ENCODE peak calls at places on chromosomes 12 and 14, in nine cellular contexts. O, B, N, Y, U, D, W, T and Q are unnamed samples.

GRCh38 chr14:100450736-100451135 is 127.6 kb downstream of the SLC25A47 start:
- DNase-seq in U (no peak), B (no peak), O (no peak), W (no peak), T (no peak), N (no peak), Y (no peak), D (no peak), Q (no peak)

GRCh38 chr12:29719381-29719780 is 64.4 kb downstream of the TMTC1 start:
- DNase-seq in W (no peak), T (no peak), D (no peak), O (no peak), B (no peak), N (no peak), U (no peak), Y (no peak), Q (no peak)

GRCh38 chr14:68977741-68978549 is 1.2 kb downstream of the ACTN1 start:
- DNase-seq in T (peak; percentile 95), B (no peak), U (peak; percentile 79), Y (peak; percentile 95), D (peak; percentile 91), W (peak; percentile 72), O (peak; percentile 80), N (peak; percentile 78), Q (peak; percentile 65)

GRCh38 chr12:132084681-132085635 is 59.2 kb downstream of the DDX51 start:
- DNase-seq in T (peak; percentile 85), N (peak; percentile 68), B (no peak), U (peak; percentile 84), O (peak; percentile 72), Y (peak; percentile 33), D (peak; percentile 44), W (peak; percentile 78), Q (peak; percentile 44)

GRCh38 chr14:75821828-75822521 is 159.8 kb downstream of the TGFB3 start:
- DNase-seq in Y (peak; percentile 52), U (no peak), W (no peak), O (no peak), T (no peak), N (no peak), D (no peak), B (no peak), Q (no peak)

GRCh38 chr12:82279597-82279996 is 78.6 kb downstream of the CCDC59 start:
- DNase-seq in B (no peak), T (no peak), N (no peak), Y (no peak), W (no peak), O (no peak), D (no peak), U (no peak), Q (no peak)

GRCh38 chr12:79329933-79330332 is 360.8 kb downstream of the PAWR start:
- DNase-seq in U (no peak), B (no peak), W (no peak), D (no peak), Y (peak; percentile 53), T (no peak), O (no peak), N (peak; percentile 30), Q (no peak)

GRCh38 chr12:64385468-64385867 is 5.1 kb downstream of the C12orf56 start:
- DNase-seq in Y (peak; percentile 31), D (no peak), N (no peak), T (no peak), W (no peak), O (no peak), U (no peak), B (no peak), Q (no peak)

GRCh38 chr12:123843912-123844748 is 82.0 kb downstream of the DNAH10 start:
- DNase-seq in U (no peak), B (no peak), D (no peak), W (no peak), N (no peak), Y (no peak), O (no peak), T (no peak), Q (no peak)

GRCh38 chr12:94230357-94230905 is 82.1 kb downstream of the PLXNC1 start:
- DNase-seq in N (no peak), T (no peak), B (no peak), Y (peak; percentile 19), O (no peak), D (no peak), U (no peak), W (no peak), Q (no peak)

GRCh38 chr14:24289649-24290283 is 9.8 kb downstream of the DHRS1 start:
- DNase-seq in T (no peak), N (no peak), D (no peak), U (no peak), W (no peak), Y (no peak), O (no peak), B (no peak), Q (no peak)

GRCh38 chr12:56236091-56236490 is 6.2 kb downstream of the SLC39A5 start:
- DNase-seq in T (no peak), N (no peak), B (no peak), U (no peak), Y (no peak), D (no peak), W (no peak), O (no peak), Q (no peak)

GRCh38 chr14:95713596-95714371 is at the start of gene TCL1A:
- DNase-seq in O (no peak), Y (no peak), T (no peak), W (no peak), U (no peak), N (no peak), D (no peak), B (no peak), Q (no peak)

GRCh38 chr14:51228890-51229289 is 11.2 kb upstream of the TMX1 start:
- DNase-seq in Y (no peak), B (no peak), O (no peak), D (no peak), N (no peak), W (no peak), T (no peak), U (no peak), Q (no peak)

GRCh38 chr14:57189070-57189469 is 79.6 kb downstream of the EXOC5 start:
- DNase-seq in W (no peak), O (no peak), B (no peak), T (no peak), N (no peak), D (no peak), U (no peak), Y (peak; percentile 11), Q (no peak)

GRCh38 chr12:86551146-86551571 is 295.0 kb upstream of the MGAT4C start:
- DNase-seq in B (no peak), O (no peak), Y (no peak), W (no peak), N (no peak), D (no peak), T (no peak), U (no peak), Q (no peak)

GRCh38 chr12:122244565-122245371 is 18.9 kb upstream of the DIABLO start:
- DNase-seq in N (no peak), B (no peak), W (no peak), U (no peak), T (no peak), O (no peak), D (no peak), Y (no peak), Q (no peak)
- H3K4me3 ChIP-seq in N (no peak overlapping the region), B (no peak overlapping the region), W (peak overlapping the region; percentile 8), U (no peak overlapping the region), T (no peak overlapping the region), O (no peak overlapping the region), D (no peak overlapping the region), Y (no peak overlapping the region), Q (no peak overlapping the region)

GRCh38 chr14:31025335-31026075 is at the start of gene AP4S1:
- DNase-seq in U (peak; percentile 78), N (peak; percentile 37), Y (no peak), B (no peak), O (peak; percentile 59), T (peak; percentile 75), D (peak; percentile 40), W (peak; percentile 74), Q (peak; percentile 78)
- TF ChIP-seq POLR2A in U (no peak), N (no peak), Y (no peak), B (no peak), O (no peak), T (no peak), D (no peak), W (no peak), Q (no peak)

DNA sequence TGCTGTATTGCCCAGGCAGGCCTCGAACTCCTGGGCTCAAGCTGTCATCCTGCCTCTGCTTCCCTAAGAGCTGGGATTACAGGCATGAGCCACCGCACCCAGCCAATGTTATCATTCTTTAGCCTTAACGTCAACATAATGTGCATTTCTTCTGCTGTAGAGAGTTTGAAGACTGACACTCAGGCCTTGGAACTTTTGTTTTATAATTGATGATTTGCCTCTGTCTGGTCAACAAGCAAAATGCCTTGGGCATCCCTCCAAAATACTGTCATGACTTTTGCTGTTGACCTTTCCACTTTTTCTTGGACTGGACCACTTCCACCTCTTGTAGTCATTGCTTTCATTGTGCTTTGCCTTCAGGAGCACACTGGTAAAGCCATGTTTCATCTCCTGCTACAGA is 29.0 kb downstream of the FAM234B start:
- DNase-seq in W (no peak), O (no peak), N (peak; percentile 32), T (no peak), D (no peak), U (no peak), B (no peak), Y (peak; percentile 31), Q (no peak)
- TF ChIP-seq CTCF in W (no peak), O (no peak), N (no peak), T (no peak), D (no peak), U (no peak), B (no peak), Y (no peak), Q (no peak)

GRCh38 chr12:83958997-83959396 is 953.6 kb downstream of the SLC6A15 start:
- DNase-seq in W (no peak), Y (no peak), O (no peak), N (no peak), B (no peak), D (no peak), T (no peak), U (no peak), Q (no peak)

GRCh38 chr12:83960767-83961166 is 951.8 kb downstream of the SLC6A15 start:
- DNase-seq in O (no peak), N (no peak), D (no peak), U (no peak), B (no peak), Y (no peak), W (no peak), T (no peak), Q (no peak)

GRCh38 chr12:83954071-83954789 is 958.4 kb downstream of the SLC6A15 start:
- DNase-seq in T (no peak), B (no peak), W (no peak), D (no peak), O (no peak), U (no peak), Y (no peak), N (no peak), Q (no peak)

DNA sequence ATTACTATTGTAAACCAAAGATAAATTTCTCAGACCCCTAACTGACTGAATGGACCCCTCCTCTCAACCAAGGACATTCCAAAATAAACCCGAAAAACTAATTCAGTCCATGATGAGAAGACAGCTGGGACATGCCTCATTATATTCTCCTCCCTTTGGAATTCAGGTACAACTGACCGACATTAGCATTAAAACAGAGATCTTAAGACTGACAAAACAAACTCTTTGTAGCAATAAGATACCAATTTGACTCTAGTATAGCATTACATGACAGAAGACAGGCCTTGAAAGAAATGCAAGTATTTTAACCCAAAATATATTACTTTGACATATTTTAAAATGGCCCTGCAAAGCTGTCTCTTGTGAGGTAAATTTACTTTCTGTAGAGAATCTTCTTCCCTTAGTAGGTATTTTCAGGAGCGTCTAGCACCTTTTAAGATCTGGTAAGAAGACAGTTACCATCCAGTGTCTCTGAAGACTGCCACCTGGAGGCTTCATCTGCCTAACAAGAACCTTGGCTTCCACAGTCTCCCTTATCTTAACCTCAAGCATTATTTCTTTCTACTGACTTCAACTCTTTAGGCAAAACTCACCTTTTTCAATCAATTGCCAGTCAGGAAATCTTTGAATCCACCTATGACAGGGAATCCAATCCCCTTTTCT is 957.5 kb downstream of the SLC6A15 start:
- DNase-seq in O (no peak), D (no peak), U (no peak), B (no peak), Y (no peak), W (no peak), N (no peak), T (no peak), Q (no peak)
- H3K4me3 ChIP-seq in O (no peak overlapping the region), D (no peak overlapping the region), U (no peak overlapping the region), B (no peak overlapping the region), Y (no peak overlapping the region), W (no peak overlapping the region), N (no peak overlapping the region), T (no peak overlapping the region), Q (no peak overlapping the region)